ENCODE peak calls at places on chromosomes 13 and 19, in four cellular contexts. H is body of pancreas, V is H1, N is sigmoid colon. L is an unnamed sample.
A peak's percentile ranks its signal among the peaks of the same experiment; 100 is the strongest.

GRCh38 chr13:35855531-35856019 is 275.6 kb downstream of the DCLK1 start:
- DNase-seq in H (no peak), V (peak; percentile 89), N (no peak), L (no peak)

GRCh38 chr13:61030445-61030844 is 385.2 kb downstream of the PCDH20 start:
- DNase-seq in H (no peak), V (no peak), N (no peak), L (no peak)

GRCh38 chr19:39415111-39416046 is 2.9 kb downstream of the PLEKHG2 start:
- DNase-seq in H (no peak), V (no peak), N (peak; percentile 74), L (no peak)

GRCh38 chr13:43300817-43301216 is 277.4 kb downstream of the DNAJC15 start:
- DNase-seq in H (no peak), V (no peak), N (no peak), L (no peak)

GRCh38 chr13:84896128-84896527 is 903.1 kb downstream of the SLITRK6 start:
- DNase-seq in H (peak; percentile 29), V (no peak), N (no peak), L (no peak)

GRCh38 chr13:113461022-113461751 is 7.9 kb upstream of the ADPRHL1 start:
- DNase-seq in H (no peak), V (no peak), N (no peak), L (no peak)

GRCh38 chr13:106919638-106920037 is 351.7 kb upstream of the ARGLU1 start:
- DNase-seq in H (no peak), V (no peak), N (no peak), L (no peak)

GRCh38 chr13:23632741-23633140 is 62.5 kb downstream of the TNFRSF19 start:
- DNase-seq in H (no peak), V (no peak), N (no peak), L (no peak)

GRCh38 chr13:41411536-41411935 is 45.8 kb upstream of the RGCC start:
- DNase-seq in H (no peak), V (no peak), N (no peak), L (no peak)

GRCh38 chr19:35601971-35602370 is 10.6 kb upstream of the HAUS5 start:
- DNase-seq in H (no peak), V (no peak), N (no peak), L (no peak)

GRCh38 chr13:51811920-51812328 is 8.0 kb upstream of the DHRS12 start:
- DNase-seq in H (no peak), V (no peak), N (no peak), L (no peak)

GRCh38 chr13:76980075-76980718 is 11.7 kb upstream of the CLN5 start:
- DNase-seq in H (peak; percentile 74), V (peak; percentile 74), N (peak; percentile 83), L (peak; percentile 44)

GRCh38 chr13:75760182-75760981 is 124.3 kb downstream of the LMO7 start:
- DNase-seq in H (peak; percentile 67), V (no peak), N (no peak), L (no peak)

GRCh38 chr13:94143624-94144350 is 335.7 kb downstream of the DCT start:
- DNase-seq in H (no peak), V (peak; percentile 13), N (no peak), L (no peak)

GRCh38 chr19:46381346-46381745 is 32.0 kb downstream of the CCDC8 start:
- DNase-seq in H (no peak), V (no peak), N (peak; percentile 38), L (no peak)

GRCh38 chr19:1000591-1001537 is 645 bp downstream of the GRIN3B start:
- DNase-seq in H (no peak), V (no peak), N (no peak), L (no peak)

GRCh38 chr19:11125994-11126685 is 29.4 kb downstream of the SPC24 start:
- DNase-seq in H (peak; percentile 80), V (no peak), N (peak; percentile 94), L (peak; percentile 86)

GRCh38 chr19:18093439-18094161 is 4.0 kb upstream of the MAST3 start:
- DNase-seq in H (no peak), V (no peak), N (no peak), L (no peak)

GRCh38 chr13:51134763-51135365 is 23.8 kb upstream of the C13orf42 start:
- DNase-seq in H (no peak), V (no peak), N (no peak), L (no peak)

GRCh38 chr13:27911499-27911898 is 8.3 kb upstream of the PDX1 start:
- DNase-seq in H (no peak), V (no peak), N (no peak), L (no peak)

GRCh38 chr19:58550362-58551122 is 4.4 kb downstream of the CHMP2A start:
- DNase-seq in H (no peak), V (no peak), N (no peak), L (no peak)

GRCh38 chr13:20702945-20703784 is at the start of gene IL17D:
- DNase-seq in H (peak; percentile 32), V (no peak), N (no peak), L (no peak)

GRCh38 chr19:40862333-40862732 is 12.1 kb upstream of the CYP2A6 start:
- DNase-seq in H (no peak), V (no peak), N (no peak), L (no peak)

GRCh38 chr19:48490980-48491792 is 20.4 kb downstream of the LMTK3 start:
- DNase-seq in H (peak; percentile 46), V (no peak), N (no peak), L (no peak)

GRCh38 chr13:86757236-86757978 is 913.8 kb upstream of the SLITRK5 start:
- DNase-seq in H (no peak), V (peak; percentile 31), N (no peak), L (peak; percentile 31)

GRCh38 chr13:76769238-76769859 is 116.9 kb downstream of the KCTD12 start:
- DNase-seq in H (no peak), V (no peak), N (no peak), L (no peak)

GRCh38 chr19:35352448-35353304 is 5.0 kb downstream of the FFAR1 start:
- DNase-seq in H (peak; percentile 78), V (peak; percentile 33), N (peak; percentile 81), L (peak; percentile 61)

GRCh38 chr13:71842003-71842402 is 25.0 kb downstream of the DACH1 start:
- DNase-seq in H (no peak), V (no peak), N (no peak), L (no peak)

GRCh38 chr13:39037410-39037879 is 444 bp downstream of the PROSER1 start:
- DNase-seq in H (no peak), V (no peak), N (peak; percentile 64), L (no peak)

GRCh38 chr19:8396563-8397203 is 6.5 kb downstream of the RAB11B start:
- DNase-seq in H (peak; percentile 70), V (no peak), N (peak; percentile 86), L (peak; percentile 79)

GRCh38 chr19:3054972-3055740 is 7.1 kb downstream of the TLE5 start:
- DNase-seq in H (no peak), V (no peak), N (no peak), L (no peak)

GRCh38 chr13:46804391-46804815 is 7.4 kb upstream of the ESD start:
- DNase-seq in H (no peak), V (no peak), N (no peak), L (no peak)
- TF ChIP-seq CTCF in H (no peak), V (no peak), N (no peak), L (no peak)

GRCh38 chr19:36987091-36987490 is 71.0 kb downstream of the ZNF568 start:
- DNase-seq in H (no peak), V (no peak), N (no peak), L (no peak)
- TF ChIP-seq POLR2A in H (no peak), V (no peak), N (no peak), L (no peak)

DNA sequence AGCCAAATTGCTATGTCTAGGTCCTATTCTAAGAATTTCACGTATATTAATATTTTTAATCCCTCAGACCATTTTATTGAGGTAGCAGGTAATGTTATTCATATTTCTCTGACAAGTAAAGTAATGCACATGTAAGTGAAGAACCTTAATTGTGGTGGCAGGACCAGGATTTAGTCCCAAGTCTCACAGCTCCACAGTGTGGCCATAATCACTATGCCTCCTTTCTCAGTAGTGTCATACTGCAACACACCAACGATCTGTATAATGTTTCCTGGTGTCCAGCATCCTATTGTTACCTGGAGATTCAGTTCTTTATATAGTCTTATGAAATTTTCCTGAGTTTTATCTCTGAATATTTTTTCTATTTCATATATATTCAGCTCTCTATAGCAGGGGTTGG is 340.3 kb downstream of the OLFM4 start:
- DNase-seq in H (no peak), V (no peak), N (no peak), L (no peak)
- H3K4me3 ChIP-seq in H (no peak overlapping the region), V (no peak overlapping the region), N (no peak overlapping the region), L (no peak overlapping the region)

GRCh38 chr19:49889687-49890348 is 6.9 kb downstream of the IL4I1 start:
- DNase-seq in H (peak; percentile 66), V (peak; percentile 88), N (no peak), L (peak; percentile 66)

GRCh38 chr19:49891393-49891792 is 5.3 kb downstream of the IL4I1 start:
- DNase-seq in H (no peak), V (no peak), N (no peak), L (no peak)

GRCh38 chr19:49889038-49889686 is 7.5 kb downstream of the IL4I1 start:
- DNase-seq in H (no peak), V (no peak), N (no peak), L (no peak)

GRCh38 chr19:49892716-49893115 is 4.0 kb downstream of the IL4I1 start:
- DNase-seq in H (no peak), V (no peak), N (no peak), L (no peak)

GRCh38 chr19:49890349-49891311 is 6.1 kb downstream of the IL4I1 start:
- DNase-seq in H (peak; percentile 45), V (no peak), N (no peak), L (no peak)
- TF ChIP-seq CTCF in H (peak; percentile 15), V (no peak), N (no peak), L (no peak)

GRCh38 chr19:52941941-52942370 is 18.7 kb upstream of the ZNF888 start:
- DNase-seq in H (peak; percentile 38), V (no peak), N (peak; percentile 75), L (no peak)

GRCh38 chr19:52936958-52937334 is 13.7 kb upstream of the ZNF888 start:
- DNase-seq in H (no peak), V (no peak), N (peak; percentile 29), L (no peak)

GRCh38 chr19:52935434-52935833 is 12.2 kb upstream of the ZNF888 start:
- DNase-seq in H (no peak), V (no peak), N (peak; percentile 28), L (no peak)

DNA sequence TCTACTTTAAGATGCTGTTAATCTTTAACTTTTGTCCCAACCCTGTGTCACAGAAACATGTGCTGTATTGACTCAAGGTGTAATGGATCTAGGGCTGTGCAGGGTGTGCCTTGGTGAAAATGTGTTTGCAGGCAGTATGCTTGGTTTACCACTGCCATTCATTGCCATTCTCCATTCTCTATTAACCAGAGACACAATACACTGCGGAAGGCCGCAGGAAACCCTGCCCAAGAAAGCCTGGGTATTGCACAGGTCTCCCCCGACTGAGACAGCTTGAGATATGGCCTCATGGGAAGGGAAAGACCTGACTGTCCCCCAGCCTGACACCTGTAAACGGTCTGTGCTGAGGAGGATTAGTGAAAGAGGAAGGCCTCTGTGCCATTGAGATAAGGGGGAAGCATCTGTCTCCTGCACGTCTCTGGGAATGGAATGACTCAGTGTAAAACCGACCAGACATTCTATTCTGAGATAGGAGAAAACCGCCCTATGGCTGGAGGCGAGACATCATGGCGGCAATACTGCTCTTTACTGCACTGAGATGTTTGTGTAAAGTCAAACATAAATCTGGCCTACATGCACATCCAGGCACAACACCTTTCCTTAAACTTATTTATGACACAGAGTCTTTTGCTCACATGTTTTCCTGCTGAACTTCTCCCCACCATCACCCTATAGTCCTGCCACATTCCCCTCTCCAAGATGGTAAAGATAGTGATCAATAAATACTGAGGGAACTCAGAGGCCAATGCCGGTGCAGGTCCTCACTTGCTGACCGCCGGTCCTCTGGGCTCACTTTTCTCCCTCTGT is 13.1 kb upstream of the ZNF888 start:
- DNase-seq in H (no peak), V (no peak), N (peak; percentile 19), L (no peak)
- TF ChIP-seq POLR2A in H (no peak), V (no peak), N (no peak), L (no peak)

GRCh38 chr19:22784051-22784450 is at the start of gene ZNF99:
- DNase-seq in H (peak; percentile 16), V (no peak), N (peak; percentile 67), L (peak; percentile 75)
- H3K4me3 ChIP-seq in H (no peak within 1 kb of the TSS), V (no peak within 1 kb of the TSS), N (peak within 1 kb of the TSS; percentile 34), L (peak within 1 kb of the TSS; percentile 37)

L was measured in breast epithelium.